ENCODE peak calls at places on chromosome 15, in nine cellular contexts. One of them, this sample, is unnamed.

GRCh38 chr15:100966997-100967396 is 47.8 kb downstream of the LRRK1 start:
- DNase-seq in hepatic stellate cell: no peak
- DNase-seq in naive B cell: no peak
- DNase-seq in sciatic nerve: no peak
- DNase-seq in HTR-8/SVneo: no peak
- DNase-seq in AML-193: no peak
- DNase-seq in WERI-Rb-1: no peak
- DNase-seq in CD8-positive, alpha-beta T cell: no peak
- DNase-seq in GF-D8: no peak
- DNase-seq in this sample: no peak

GRCh38 chr15:78264304-78265136 is at the start of gene DNAJA4:
- DNase-seq in HTR-8/SVneo: no peak
- DNase-seq in GF-D8: no peak
- DNase-seq in hepatic stellate cell: peak; percentile 36
- DNase-seq in sciatic nerve: peak; percentile 73
- DNase-seq in CD8-positive, alpha-beta T cell: peak; percentile 63
- DNase-seq in AML-193: no peak
- DNase-seq in WERI-Rb-1: no peak
- DNase-seq in naive B cell: peak; percentile 40
- DNase-seq in this sample: no peak

GRCh38 chr15:93239591-93239990 is 150.6 kb upstream of the RGMA start:
- DNase-seq in hepatic stellate cell: no peak
- DNase-seq in GF-D8: no peak
- DNase-seq in naive B cell: no peak
- DNase-seq in AML-193: no peak
- DNase-seq in sciatic nerve: no peak
- DNase-seq in CD8-positive, alpha-beta T cell: no peak
- DNase-seq in WERI-Rb-1: no peak
- DNase-seq in HTR-8/SVneo: no peak
- DNase-seq in this sample: peak; percentile 39

GRCh38 chr15:88791637-88792036 is 11.6 kb upstream of the ACAN start:
- DNase-seq in AML-193: no peak
- DNase-seq in CD8-positive, alpha-beta T cell: no peak
- DNase-seq in naive B cell: no peak
- DNase-seq in GF-D8: no peak
- DNase-seq in WERI-Rb-1: no peak
- DNase-seq in HTR-8/SVneo: no peak
- DNase-seq in sciatic nerve: no peak
- DNase-seq in hepatic stellate cell: no peak
- DNase-seq in this sample: no peak

GRCh38 chr15:20642054-20642767 is 100.6 kb upstream of the GOLGA6L6 start:
- DNase-seq in hepatic stellate cell: no peak
- DNase-seq in WERI-Rb-1: no peak
- DNase-seq in sciatic nerve: no peak
- DNase-seq in CD8-positive, alpha-beta T cell: no peak
- DNase-seq in AML-193: no peak
- DNase-seq in GF-D8: no peak
- DNase-seq in HTR-8/SVneo: no peak
- DNase-seq in naive B cell: no peak
- DNase-seq in this sample: no peak

GRCh38 chr15:84653910-84654688 is at the start of gene WDR73:
- DNase-seq in HTR-8/SVneo: peak; percentile 86
- DNase-seq in WERI-Rb-1: peak; percentile 94
- DNase-seq in CD8-positive, alpha-beta T cell: peak; percentile 98
- DNase-seq in hepatic stellate cell: peak; percentile 92
- DNase-seq in GF-D8: peak; percentile 74
- DNase-seq in sciatic nerve: peak; percentile 99
- DNase-seq in naive B cell: peak; percentile 96
- DNase-seq in AML-193: peak; percentile 83
- DNase-seq in this sample: peak; percentile 97

GRCh38 chr15:71686221-71687050 is 123.9 kb upstream of the NR2E3 start:
- DNase-seq in hepatic stellate cell: no peak
- DNase-seq in sciatic nerve: no peak
- DNase-seq in naive B cell: no peak
- DNase-seq in WERI-Rb-1: no peak
- DNase-seq in HTR-8/SVneo: no peak
- DNase-seq in CD8-positive, alpha-beta T cell: no peak
- DNase-seq in AML-193: no peak
- DNase-seq in GF-D8: no peak
- DNase-seq in this sample: no peak

GRCh38 chr15:59473226-59473625 is 35.2 kb downstream of the FAM81A start:
- DNase-seq in sciatic nerve: no peak
- DNase-seq in WERI-Rb-1: no peak
- DNase-seq in GF-D8: peak; percentile 21
- DNase-seq in AML-193: no peak
- DNase-seq in CD8-positive, alpha-beta T cell: no peak
- DNase-seq in naive B cell: no peak
- DNase-seq in HTR-8/SVneo: no peak
- DNase-seq in hepatic stellate cell: no peak
- DNase-seq in this sample: no peak

GRCh38 chr15:60840703-60841411 is 361.9 kb upstream of the ICE2 start:
- DNase-seq in sciatic nerve: no peak
- DNase-seq in GF-D8: no peak
- DNase-seq in WERI-Rb-1: no peak
- DNase-seq in hepatic stellate cell: no peak
- DNase-seq in AML-193: no peak
- DNase-seq in naive B cell: no peak
- DNase-seq in CD8-positive, alpha-beta T cell: peak; percentile 38
- DNase-seq in HTR-8/SVneo: no peak
- DNase-seq in this sample: no peak

GRCh38 chr15:37678124-37678523 is 256.3 kb upstream of the TMCO5A start:
- DNase-seq in sciatic nerve: no peak
- DNase-seq in WERI-Rb-1: peak; percentile 66
- DNase-seq in hepatic stellate cell: no peak
- DNase-seq in naive B cell: no peak
- DNase-seq in HTR-8/SVneo: no peak
- DNase-seq in AML-193: no peak
- DNase-seq in CD8-positive, alpha-beta T cell: no peak
- DNase-seq in GF-D8: no peak
- DNase-seq in this sample: no peak

This sample was measured in left lobe of liver.